ENCODE peak calls at places on chromosomes 6 and 20, in six cellular contexts. V, B, N, K, Y and L are unnamed samples.

GRCh38 chr6:166436195-166437139 is 53.7 kb upstream of the MPC1 start:
- DNase-seq in V (no peak), B (no peak), N (no peak), K (no peak), Y (no peak), L (no peak)

GRCh38 chr6:52022675-52023074 is 64.7 kb downstream of the PKHD1 start:
- DNase-seq in V (no peak), B (no peak), N (no peak), K (no peak), Y (no peak), L (no peak)

GRCh38 chr6:6654599-6655575 is 66.4 kb downstream of the LY86 start:
- DNase-seq in V (no peak), B (peak; percentile 72), N (no peak), K (no peak), Y (no peak), L (no peak)

GRCh38 chr6:13049666-13050254 is 278.6 kb downstream of the TBC1D7 start:
- DNase-seq in V (no peak), B (no peak), N (no peak), K (no peak), Y (no peak), L (no peak)

GRCh38 chr6:72287801-72288200 is 334.1 kb upstream of the KCNQ5 start:
- DNase-seq in V (no peak), B (no peak), N (no peak), K (no peak), Y (no peak), L (no peak)

GRCh38 chr20:61799928-61800327 is 265.8 kb downstream of the TAF4 start:
- DNase-seq in V (no peak), B (no peak), N (no peak), K (no peak), Y (no peak), L (no peak)

GRCh38 chr6:168120390-168121307 is 41.6 kb upstream of the FRMD1 start:
- DNase-seq in V (no peak), B (peak; percentile 36), N (no peak), K (no peak), Y (no peak), L (peak; percentile 56)

GRCh38 chr6:81144346-81144745 is 608.1 kb downstream of the TENT5A start:
- DNase-seq in V (no peak), B (no peak), N (peak; percentile 18), K (no peak), Y (no peak), L (no peak)

GRCh38 chr6:24524329-24524728 is 29.6 kb downstream of the ALDH5A1 start:
- DNase-seq in V (no peak), B (no peak), N (no peak), K (no peak), Y (no peak), L (no peak)

GRCh38 chr20:2756056-2756611 is 44.3 kb downstream of the CPXM1 start:
- DNase-seq in V (no peak), B (no peak), N (peak; percentile 26), K (peak; percentile 47), Y (peak; percentile 72), L (no peak)

GRCh38 chr6:16883414-16883813 is 122.2 kb upstream of the ATXN1 start:
- DNase-seq in V (no peak), B (no peak), N (no peak), K (no peak), Y (no peak), L (no peak)

GRCh38 chr6:170096191-170096802 is 194.6 kb downstream of the DLL1 start:
- DNase-seq in V (peak; percentile 7), B (peak; percentile 28), N (no peak), K (no peak), Y (no peak), L (peak; percentile 50)

GRCh38 chr6:70673601-70674000 is 5.9 kb downstream of the SMAP1 start:
- DNase-seq in V (no peak), B (no peak), N (no peak), K (no peak), Y (peak; percentile 24), L (no peak)

GRCh38 chr20:49999329-49999728 is 16.5 kb downstream of the SNAI1 start:
- DNase-seq in V (no peak), B (no peak), N (no peak), K (no peak), Y (no peak), L (no peak)

GRCh38 chr6:146901940-146902816 is 302.0 kb upstream of the STXBP5 start:
- DNase-seq in V (no peak), B (no peak), N (peak; percentile 33), K (no peak), Y (no peak), L (no peak)

GRCh38 chr6:153949606-153950005 is 89.4 kb upstream of the OPRM1 start:
- DNase-seq in V (no peak), B (no peak), N (no peak), K (no peak), Y (no peak), L (no peak)

GRCh38 chr6:109296305-109296915 is 85.9 kb downstream of the CD164 start:
- DNase-seq in V (peak; percentile 5), B (no peak), N (no peak), K (peak; percentile 49), Y (no peak), L (no peak)

GRCh38 chr6:111993342-111993741 is 60.6 kb upstream of the CCN6 start:
- DNase-seq in V (peak; percentile 91), B (no peak), N (no peak), K (no peak), Y (no peak), L (no peak)

GRCh38 chr20:34564810-34565209 is 6.3 kb downstream of the MAP1LC3A start:
- DNase-seq in V (no peak), B (no peak), N (no peak), K (no peak), Y (no peak), L (no peak)

GRCh38 chr20:10648651-10649050 is 25.1 kb downstream of the JAG1 start:
- DNase-seq in V (no peak), B (no peak), N (no peak), K (no peak), Y (no peak), L (peak; percentile 38)

GRCh38 chr6:52399511-52400315 is 20.4 kb upstream of the EFHC1 start:
- DNase-seq in V (peak; percentile 18), B (no peak), N (peak; percentile 64), K (peak; percentile 77), Y (peak; percentile 51), L (no peak)

GRCh38 chr20:41095110-41095969 is 42.0 kb upstream of the PLCG1 start:
- DNase-seq in V (peak; percentile 61), B (peak; percentile 78), N (peak; percentile 57), K (peak; percentile 77), Y (peak; percentile 85), L (no peak)

GRCh38 chr20:44644384-44645131 is 6.9 kb downstream of the ADA start:
- DNase-seq in V (no peak), B (no peak), N (no peak), K (no peak), Y (no peak), L (no peak)

GRCh38 chr6:127732927-127733326 is 156.0 kb downstream of the C6orf58 start:
- DNase-seq in V (no peak), B (no peak), N (no peak), K (no peak), Y (no peak), L (no peak)

GRCh38 chr20:6295477-6296256 is 172.8 kb upstream of the FERMT1 start:
- DNase-seq in V (no peak), B (no peak), N (no peak), K (no peak), Y (no peak), L (no peak)

GRCh38 chr6:166744654-166745134 is 117.6 kb upstream of the RPS6KA2 start:
- DNase-seq in V (no peak), B (no peak), N (no peak), K (no peak), Y (no peak), L (no peak)

GRCh38 chr6:36666726-36667591 is 11.6 kb upstream of the CDKN1A start:
- DNase-seq in V (peak; percentile 82), B (peak; percentile 89), N (peak; percentile 89), K (peak; percentile 78), Y (peak; percentile 90), L (peak; percentile 88)

GRCh38 chr6:37006793-37007339 is 1.4 kb downstream of the FGD2 start:
- DNase-seq in V (no peak), B (no peak), N (peak; percentile 44), K (no peak), Y (peak; percentile 33), L (no peak)

GRCh38 chr20:55693646-55694045 is 311.7 kb downstream of the CBLN4 start:
- DNase-seq in V (no peak), B (no peak), N (no peak), K (peak; percentile 21), Y (no peak), L (no peak)

GRCh38 chr20:3262566-3262965 is 23.6 kb upstream of the SLC4A11 start:
- DNase-seq in V (no peak), B (no peak), N (peak; percentile 30), K (no peak), Y (no peak), L (no peak)

GRCh38 chr20:21179796-21180195 is 53.9 kb downstream of the KIZ start:
- DNase-seq in V (no peak), B (no peak), N (peak; percentile 55), K (no peak), Y (no peak), L (no peak)

GRCh38 chr6:33692078-33692759 is 19.3 kb downstream of the UQCC2 start:
- DNase-seq in V (no peak), B (peak; percentile 80), N (no peak), K (no peak), Y (no peak), L (no peak)

GRCh38 chr20:60010689-60011417 is 52.6 kb downstream of the CDH26 start:
- DNase-seq in V (no peak), B (no peak), N (no peak), K (no peak), Y (no peak), L (peak; percentile 47)

GRCh38 chr6:13302751-13303667 is 25.3 kb downstream of the TBC1D7 start:
- DNase-seq in V (no peak), B (peak; percentile 75), N (peak; percentile 99), K (peak; percentile 68), Y (peak; percentile 82), L (no peak)

GRCh38 chr20:51532577-51533191 is 9.8 kb downstream of the NFATC2 start:
- DNase-seq in V (no peak), B (no peak), N (no peak), K (no peak), Y (no peak), L (no peak)

GRCh38 chr20:23267909-23268308 is 82.7 kb upstream of the NXT1 start:
- DNase-seq in V (no peak), B (no peak), N (no peak), K (no peak), Y (no peak), L (peak; percentile 12)

GRCh38 chr20:1538655-1539054 is 18.9 kb downstream of the SIRPD start:
- DNase-seq in V (no peak), B (no peak), N (no peak), K (no peak), Y (no peak), L (no peak)

GRCh38 chr6:157236040-157236725 is 87.1 kb downstream of the TMEM242 start:
- DNase-seq in V (no peak), B (no peak), N (no peak), K (no peak), Y (no peak), L (peak; percentile 73)